ENCODE peak calls at places on chromosomes 3 and 15, in ten cellular contexts. N is trophoblast cell; I is GM12878; L is cardiac muscle cell; Z is endodermal cell; Y is K562; P is mucosa of descending colon; U is right cardiac atrium; H is A549; S is effector memory CD4-positive, alpha-beta T cell. G is an unnamed sample. For H3K4me1, the result is how much of the 10 kb centered on the place peaks cover.

GRCh38 chr15:76064375-76064774 is 4.6 kb downstream of the TMEM266 start:
- DNase-seq in N (no peak), I (no peak), L (no peak), Z (no peak), Y (no peak), P (no peak), U (no peak), H (no peak), S (no peak), G (no peak)

GRCh38 chr15:89367485-89368451 is 33.1 kb upstream of the POLG start:
- DNase-seq in N (peak), I (no peak), L (peak), Z (peak), Y (peak), P (no peak), U (no peak), H (peak), S (no peak), G (peak)

GRCh38 chr3:118736107-118736506 is 298.5 kb downstream of the IGSF11 start:
- DNase-seq in N (no peak), I (no peak), L (no peak), Z (no peak), Y (no peak), P (no peak), U (no peak), H (no peak), S (no peak), G (no peak)

GRCh38 chr15:45921376-45921775 is 286.5 kb downstream of the SQOR start:
- DNase-seq in N (no peak), I (no peak), L (peak), Z (peak), Y (no peak), P (peak), U (no peak), H (no peak), S (no peak), G (no peak)

GRCh38 chr3:129003578-129004112 is 2.5 kb downstream of the EFCC1 start:
- DNase-seq in N (peak), I (no peak), L (no peak), Z (peak), Y (no peak), P (peak), U (peak), H (no peak), S (peak), G (no peak)

GRCh38 chr15:60690350-60690961 is 211.5 kb upstream of the ICE2 start:
- DNase-seq in N (no peak), I (no peak), L (no peak), Z (no peak), Y (no peak), P (no peak), U (no peak), H (no peak), S (no peak), G (no peak)

GRCh38 chr15:52784799-52785671 is 5.1 kb downstream of the ONECUT1 start:
- DNase-seq in N (no peak), I (no peak), L (no peak), Z (peak), Y (no peak), P (no peak), U (peak), H (no peak), S (no peak), G (no peak)

GRCh38 chr3:98784666-98785600 is 21.8 kb downstream of the ST3GAL6 start:
- DNase-seq in N (peak), I (no peak), L (peak), Z (no peak), Y (no peak), P (no peak), U (no peak), H (no peak), S (no peak), G (no peak)

GRCh38 chr15:57415559-57415958 is 39.3 kb downstream of the CGNL1 start:
- DNase-seq in N (no peak), I (no peak), L (peak), Z (peak), Y (no peak), P (no peak), U (peak), H (no peak), S (no peak), G (no peak)

GRCh38 chr3:87287025-87287424 is 10.6 kb upstream of the POU1F1 start:
- DNase-seq in N (no peak), I (no peak), L (no peak), Z (no peak), Y (no peak), P (no peak), U (no peak), H (no peak), S (no peak), G (no peak)

GRCh38 chr3:89113887-89114840 is 6.7 kb downstream of the EPHA3 start:
- DNase-seq in N (no peak), I (no peak), L (peak), Z (peak), Y (peak), P (peak), U (peak), H (no peak), S (no peak), G (peak)

GRCh38 chr15:66105286-66105984 is 148.1 kb downstream of the MEGF11 start:
- DNase-seq in N (no peak), I (no peak), L (no peak), Z (no peak), Y (no peak), P (no peak), U (no peak), H (no peak), S (no peak), G (peak)

GRCh38 chr3:99965077-99965476 is 147.4 kb downstream of the CMSS1 start:
- DNase-seq in N (no peak), I (no peak), L (peak), Z (no peak), Y (no peak), P (no peak), U (no peak), H (no peak), S (no peak), G (no peak)

GRCh38 chr15:44706946-44707636 is 4.0 kb downstream of the PATL2 start:
- DNase-seq in N (peak), I (no peak), L (no peak), Z (no peak), Y (no peak), P (peak), U (no peak), H (no peak), S (no peak), G (no peak)

GRCh38 chr15:40928975-40929729 is at the start of gene DLL4:
- DNase-seq in N (peak), I (no peak), L (peak), Z (peak), Y (peak), P (peak), U (peak), H (peak), S (peak), G (peak)

GRCh38 chr3:195197764-195198423 is 73.1 kb downstream of the XXYLT1 start:
- DNase-seq in N (no peak), I (no peak), L (peak), Z (peak), Y (peak), P (no peak), U (no peak), H (peak), S (no peak), G (no peak)

GRCh38 chr3:79618883-79619282 is 148.9 kb downstream of the ROBO1 start:
- DNase-seq in N (no peak), I (no peak), L (no peak), Z (peak), Y (no peak), P (no peak), U (no peak), H (no peak), S (no peak), G (no peak)

GRCh38 chr3:139794469-139795265 is 116.9 kb upstream of the NMNAT3 start:
- DNase-seq in N (no peak), I (no peak), L (no peak), Z (no peak), Y (peak), P (no peak), U (no peak), H (no peak), S (no peak), G (no peak)

GRCh38 chr3:38317186-38317759 is 29.3 kb upstream of the XYLB start:
- DNase-seq in N (no peak), I (no peak), L (peak), Z (no peak), Y (no peak), P (no peak), U (no peak), H (no peak), S (no peak), G (no peak)

GRCh38 chr15:84702961-84703482 is 12.9 kb downstream of the SEC11A start:
- DNase-seq in N (no peak), I (no peak), L (peak), Z (no peak), Y (no peak), P (peak), U (no peak), H (no peak), S (no peak), G (no peak)

GRCh38 chr3:100269410-100270217 is 8.8 kb downstream of the TBC1D23 start:
- DNase-seq in N (peak), I (no peak), L (peak), Z (no peak), Y (no peak), P (no peak), U (no peak), H (no peak), S (no peak), G (peak)

GRCh38 chr15:90230071-90230494 is 3.7 kb downstream of the CIB1 start:
- DNase-seq in N (no peak), I (no peak), L (no peak), Z (no peak), Y (no peak), P (peak), U (peak), H (no peak), S (no peak), G (no peak)

GRCh38 chr15:45185069-45185779 is 2.5 kb downstream of the SHF start:
- DNase-seq in N (peak), I (no peak), L (no peak), Z (no peak), Y (no peak), P (no peak), U (no peak), H (no peak), S (no peak), G (no peak)

GRCh38 chr3:22979581-22979980 is 223.5 kb upstream of the UBE2E2 start:
- DNase-seq in N (peak), I (no peak), L (no peak), Z (no peak), Y (no peak), P (no peak), U (no peak), H (no peak), S (no peak), G (no peak)

GRCh38 chr3:46449755-46450552 is 14.8 kb downstream of the LTF start:
- DNase-seq in N (no peak), I (no peak), L (peak), Z (peak), Y (peak), P (peak), U (no peak), H (peak), S (no peak), G (peak)

GRCh38 chr3:51997172-51997571 is 1.5 kb upstream of the RPL29 start:
- DNase-seq in N (no peak), I (no peak), L (no peak), Z (no peak), Y (no peak), P (no peak), U (no peak), H (no peak), S (no peak), G (no peak)
- H3K4me1 ChIP-seq in N (under half), I (under half), L (under half), Z (under half), Y (under half), P (under half), U (under half), H (under half), S (under half), G (under half)

GRCh38 chr3:115814006-115814405 is 190.7 kb downstream of the GAP43 start:
- DNase-seq in N (no peak), I (no peak), L (no peak), Z (no peak), Y (no peak), P (no peak), U (no peak), H (no peak), S (no peak), G (no peak)

GRCh38 chr3:115819785-115820384 is 196.6 kb downstream of the GAP43 start:
- DNase-seq in N (peak), I (peak), L (peak), Z (peak), Y (peak), P (peak), U (peak), H (peak), S (peak), G (peak)

GRCh38 chr3:115814778-115815380 is 191.6 kb downstream of the GAP43 start:
- DNase-seq in N (peak), I (no peak), L (peak), Z (peak), Y (peak), P (peak), U (peak), H (peak), S (peak), G (peak)
- H3K4me3 ChIP-seq in N (no peak), I (no peak), L (no peak), Z (no peak), Y (no peak), P (no peak), U (no peak), H (no peak), S (no peak), G (no peak)

GRCh38 chr3:14459787-14460186 is 57.4 kb downstream of the SLC6A6 start:
- DNase-seq in N (no peak), I (no peak), L (no peak), Z (no peak), Y (no peak), P (no peak), U (no peak), H (no peak), S (no peak), G (no peak)

GRCh38 chr3:14459384-14459783 is 57.0 kb downstream of the SLC6A6 start:
- DNase-seq in N (no peak), I (no peak), L (no peak), Z (no peak), Y (no peak), P (no peak), U (no peak), H (no peak), S (no peak), G (no peak)

GRCh38 chr3:14457999-14458398 is 55.6 kb downstream of the SLC6A6 start:
- DNase-seq in N (no peak), I (no peak), L (peak), Z (peak), Y (peak), P (no peak), U (no peak), H (no peak), S (no peak), G (peak)

GRCh38 chr3:14457481-14457880 is 55.1 kb downstream of the SLC6A6 start:
- DNase-seq in N (no peak), I (no peak), L (no peak), Z (no peak), Y (no peak), P (no peak), U (no peak), H (no peak), S (no peak), G (no peak)

GRCh38 chr3:14458434-14459280 is 56.3 kb downstream of the SLC6A6 start:
- DNase-seq in N (no peak), I (no peak), L (no peak), Z (no peak), Y (no peak), P (no peak), U (no peak), H (no peak), S (no peak), G (no peak)
- H3K4me1 ChIP-seq in N (under half), I (under half), L (under half), Z (under half), Y (under half), P (under half), U (under half), H (half or more), S (under half), G (under half)

GRCh38 chr3:114452176-114452744 is 158.4 kb downstream of the TIGIT start:
- DNase-seq in N (no peak), I (no peak), L (no peak), Z (no peak), Y (no peak), P (no peak), U (no peak), H (no peak), S (no peak), G (peak)
- H3K4me3 ChIP-seq in N (no peak), I (peak), L (peak), Z (no peak), Y (no peak), P (no peak), U (peak), H (no peak), S (no peak), G (no peak)

DNA sequence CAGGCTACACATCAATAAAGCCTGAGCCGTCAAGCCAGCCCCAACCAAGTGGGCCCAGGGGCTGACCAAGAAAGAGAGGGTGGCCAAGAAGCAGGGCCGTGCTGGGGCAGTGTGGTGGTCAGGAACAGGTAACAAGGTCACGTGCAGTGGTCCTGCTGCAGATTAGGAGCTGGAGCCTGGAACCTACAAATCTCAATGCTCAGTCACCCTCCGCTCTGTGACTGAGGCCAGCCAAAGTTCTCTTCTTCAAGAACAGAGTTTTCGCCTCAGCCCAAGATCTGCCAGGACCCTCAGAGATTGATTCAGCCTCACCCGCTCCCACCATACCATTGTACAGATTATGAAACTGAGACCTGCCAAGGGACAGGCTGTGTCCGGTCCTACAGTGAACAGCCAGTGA is 26.9 kb downstream of the GRAMD2A start:
- DNase-seq in N (no peak), I (no peak), L (no peak), Z (no peak), Y (no peak), P (no peak), U (no peak), H (no peak), S (no peak), G (no peak)
- H3K4me1 ChIP-seq in N (half or more), I (under half), L (under half), Z (under half), Y (under half), P (under half), U (under half), H (under half), S (under half), G (under half)